ENCODE peak calls at places on chromosome 3, in seven cellular contexts. U is ovary, I is small intestine, F is AG10803, A is OCI-LY7, T is lung, V is AG04449. Z is an unnamed sample.
A peak's percentile ranks its signal among the peaks of the same experiment; 100 is the strongest.

GRCh38 chr3:197394464-197395321 is 96.3 kb upstream of the DLG1 start:
- DNase-seq in T (no peak), A (no peak), F (peak; percentile 100), U (peak; percentile 70), I (peak; percentile 19), V (peak; percentile 100), Z (peak; percentile 92)

GRCh38 chr3:99548674-99549073 is 89.7 kb upstream of the COL8A1 start:
- DNase-seq in A (no peak), U (no peak), T (no peak), V (no peak), I (no peak), F (no peak), Z (no peak)

GRCh38 chr3:193982258-193982659 is 153.7 kb upstream of the HES1 start:
- DNase-seq in F (peak; percentile 86), I (peak; percentile 57), V (no peak), U (peak; percentile 49), T (peak; percentile 68), A (no peak), Z (peak; percentile 92)

GRCh38 chr3:104987859-104988258 is 378.9 kb upstream of the ALCAM start:
- DNase-seq in T (no peak), U (no peak), V (no peak), A (peak; percentile 1), I (no peak), F (no peak), Z (no peak)

GRCh38 chr3:16103472-16103871 is 71.0 kb upstream of the GALNT15 start:
- DNase-seq in I (no peak), U (no peak), F (peak; percentile 99), A (no peak), T (no peak), V (peak; percentile 89), Z (no peak)

GRCh38 chr3:193865879-193866480 is 270.0 kb upstream of the HES1 start:
- DNase-seq in I (no peak), F (no peak), T (no peak), U (no peak), V (no peak), A (no peak), Z (no peak)

GRCh38 chr3:62201438-62202035 is 171.8 kb downstream of the FEZF2 start:
- DNase-seq in T (no peak), I (peak; percentile 32), U (no peak), V (no peak), A (peak; percentile 23), F (peak; percentile 39), Z (no peak)

GRCh38 chr3:46368569-46368968 is 2.2 kb upstream of the CCR5 start:
- DNase-seq in V (no peak), F (no peak), A (peak; percentile 48), U (no peak), T (peak; percentile 53), I (peak; percentile 66), Z (peak; percentile 74)

GRCh38 chr3:119600732-119601131 is 3.0 kb downstream of the PLA1A start:
- DNase-seq in F (no peak), T (no peak), I (no peak), V (no peak), A (peak; percentile 18), U (no peak), Z (no peak)

GRCh38 chr3:56930706-56931105 is 129.0 kb upstream of the ARHGEF3 start:
- DNase-seq in V (no peak), F (no peak), T (no peak), U (no peak), I (no peak), A (no peak), Z (no peak)

GRCh38 chr3:38725726-38726410 is 76.4 kb upstream of the SCN5A start:
- DNase-seq in F (peak; percentile 18), T (no peak), A (no peak), I (no peak), V (no peak), U (no peak), Z (no peak)

GRCh38 chr3:133805384-133805701 is 272 bp upstream of the SRPRB start:
- DNase-seq in A (no peak), F (no peak), I (no peak), T (no peak), V (no peak), U (no peak), Z (no peak)
- H3K4me3 ChIP-seq in A (peak overlapping the region; percentile 87), F (peak overlapping the region; percentile 95), I (no peak overlapping the region), T (no peak overlapping the region), V (peak overlapping the region; percentile 98), U (peak overlapping the region; percentile 57), Z (peak overlapping the region; percentile 87)

GRCh38 chr3:107238787-107239186 is 138.5 kb upstream of the CCDC54 start:
- DNase-seq in V (no peak), F (no peak), A (no peak), T (no peak), I (no peak), U (no peak), Z (no peak)

GRCh38 chr3:107235923-107236315 is 141.3 kb upstream of the CCDC54 start:
- DNase-seq in I (peak; percentile 78), U (no peak), V (peak; percentile 34), T (peak; percentile 45), F (peak; percentile 77), A (peak; percentile 82), Z (no peak)

GRCh38 chr3:107236661-107237375 is 140.4 kb upstream of the CCDC54 start:
- DNase-seq in I (no peak), V (no peak), F (no peak), A (no peak), U (no peak), T (no peak), Z (no peak)

GRCh38 chr3:107239703-107240102 is 137.5 kb upstream of the CCDC54 start:
- DNase-seq in I (no peak), F (no peak), U (no peak), A (no peak), T (no peak), V (no peak), Z (no peak)

GRCh38 chr3:107235193-107235922 is 141.9 kb upstream of the CCDC54 start:
- DNase-seq in U (peak; percentile 49), F (peak; percentile 11), I (no peak), A (no peak), V (no peak), T (no peak), Z (no peak)
- H3K4me3 ChIP-seq in U (peak overlapping the region; percentile 40), F (peak overlapping the region; percentile 53), I (no peak overlapping the region), A (no peak overlapping the region), V (peak overlapping the region; percentile 49), T (no peak overlapping the region), Z (peak overlapping the region; percentile 45)

GRCh38 chr3:107660316-107660976 is 137.7 kb downstream of the BBX start:
- DNase-seq in T (no peak), A (peak; percentile 59), F (peak; percentile 84), I (no peak), U (no peak), V (peak; percentile 53), Z (no peak)

GRCh38 chr3:107663266-107663665 is 140.5 kb downstream of the BBX start:
- DNase-seq in I (no peak), U (no peak), V (no peak), A (no peak), F (no peak), T (no peak), Z (no peak)

GRCh38 chr3:107662109-107662477 is 139.3 kb downstream of the BBX start:
- DNase-seq in A (no peak), U (no peak), I (no peak), F (peak; percentile 78), T (no peak), V (no peak), Z (no peak)

GRCh38 chr3:107662586-107662985 is 139.8 kb downstream of the BBX start:
- DNase-seq in I (no peak), A (no peak), V (no peak), T (no peak), F (peak; percentile 36), U (no peak), Z (no peak)

GRCh38 chr3:107661447-107662108 is 138.8 kb downstream of the BBX start:
- DNase-seq in U (no peak), V (no peak), A (no peak), I (no peak), T (no peak), F (peak; percentile 33), Z (no peak)
- H3K4me3 ChIP-seq in U (no peak overlapping the region), V (no peak overlapping the region), A (no peak overlapping the region), I (no peak overlapping the region), T (no peak overlapping the region), F (peak overlapping the region; percentile 43), Z (no peak overlapping the region)

DNA sequence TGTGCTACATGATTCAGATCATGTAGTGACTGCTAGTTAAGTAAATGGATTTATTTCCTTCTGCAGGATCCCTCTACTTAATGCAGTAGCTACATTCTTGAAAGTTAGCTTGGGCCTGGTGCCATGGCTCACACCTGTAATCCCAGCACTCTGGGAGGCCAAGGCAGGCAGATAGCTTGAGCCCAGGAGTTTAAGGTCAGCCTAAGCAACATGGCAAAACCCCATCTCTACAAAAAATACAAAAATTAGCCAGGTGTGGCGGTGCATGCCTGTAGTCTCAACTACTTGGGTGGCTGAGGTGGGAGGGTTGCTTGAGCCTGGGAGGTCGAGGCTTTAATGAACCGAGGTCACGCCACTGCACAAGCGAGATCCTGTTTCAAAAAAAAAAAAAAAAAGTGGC is 21.9 kb downstream of the TSEN2 start:
- DNase-seq in U (no peak), F (no peak), I (no peak), T (no peak), V (no peak), A (no peak), Z (no peak)
- H3K4me3 ChIP-seq in U (no peak overlapping the region), F (no peak overlapping the region), I (no peak overlapping the region), T (no peak overlapping the region), V (no peak overlapping the region), A (no peak overlapping the region), Z (no peak overlapping the region)

GRCh38 chr3:159929181-159929893 is 59.3 kb upstream of the IL12A start:
- DNase-seq in U (no peak), V (peak; percentile 59), T (no peak), A (no peak), F (peak; percentile 81), I (peak; percentile 60), Z (no peak)

GRCh38 chr3:159929894-159930235 is 58.8 kb upstream of the IL12A start:
- DNase-seq in F (no peak), I (no peak), A (no peak), U (no peak), V (no peak), T (no peak), Z (no peak)

GRCh38 chr3:159928071-159928491 is 60.6 kb upstream of the IL12A start:
- DNase-seq in F (peak; percentile 56), U (no peak), A (no peak), T (no peak), V (no peak), I (no peak), Z (no peak)

GRCh38 chr3:159926573-159926972 is 62.1 kb upstream of the IL12A start:
- DNase-seq in I (no peak), V (no peak), T (no peak), U (no peak), F (no peak), A (no peak), Z (no peak)

GRCh38 chr3:159928692-159929091 is 59.9 kb upstream of the IL12A start:
- DNase-seq in V (peak; percentile 100), U (no peak), T (no peak), F (peak; percentile 100), I (no peak), A (no peak), Z (no peak)
- H3K4me3 ChIP-seq in V (no peak overlapping the region), U (no peak overlapping the region), T (no peak overlapping the region), F (no peak overlapping the region), I (no peak overlapping the region), A (no peak overlapping the region), Z (no peak overlapping the region)

DNA sequence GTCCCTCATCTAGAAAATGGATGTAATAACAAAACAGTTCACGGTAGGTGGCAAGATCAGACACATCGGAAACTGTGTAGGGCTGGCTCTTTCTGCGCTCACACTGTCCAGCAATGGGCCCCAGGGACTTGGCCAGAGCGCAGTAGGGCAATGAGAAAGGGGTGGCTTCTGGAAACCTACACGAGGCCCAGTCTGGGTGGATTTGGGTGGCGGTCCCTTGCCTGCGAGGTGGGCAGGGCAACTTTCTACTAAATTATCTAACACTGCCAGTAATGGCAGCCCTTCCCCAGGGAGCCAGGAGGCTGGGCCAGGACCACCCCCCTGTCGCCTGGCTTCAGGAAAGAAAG is 2.1 kb upstream of the TNK2 start:
- DNase-seq in F (no peak), A (no peak), V (no peak), U (no peak), T (no peak), I (no peak), Z (no peak)
- H3K4me3 ChIP-seq in F (no peak overlapping the region), A (no peak overlapping the region), V (no peak overlapping the region), U (no peak overlapping the region), T (no peak overlapping the region), I (no peak overlapping the region), Z (no peak overlapping the region)

Z was measured in right atrium auricular region.